ENCODE peak calls at places on chromosomes 5 and 9, in four cellular contexts. D is lung, S is adrenal gland, G is Calu3. K is an unnamed sample.

GRCh38 chr5:83724001-83724400 is 3.3 kb upstream of the HAPLN1 start:
- DNase-seq in D (no peak), S (no peak), G (no peak), K (no peak)

GRCh38 chr5:54217826-54218503 is 92.4 kb downstream of the ARL15 start:
- DNase-seq in D (no peak), S (peak; percentile 68), G (peak; percentile 54), K (peak; percentile 17)

GRCh38 chr5:177171961-177172360 is 38.4 kb downstream of the NSD1 start:
- DNase-seq in D (no peak), S (no peak), G (no peak), K (no peak)

GRCh38 chr5:1542011-1542410 is 18.3 kb upstream of the LPCAT1 start:
- DNase-seq in D (peak; percentile 20), S (peak; percentile 23), G (no peak), K (no peak)

GRCh38 chr5:41252036-41252435 is 38.7 kb upstream of the C6 start:
- DNase-seq in D (no peak), S (no peak), G (no peak), K (no peak)

GRCh38 chr9:89738137-89738932 is 133.5 kb downstream of the GADD45G start:
- DNase-seq in D (no peak), S (no peak), G (no peak), K (no peak)

GRCh38 chr9:35237303-35237702 is 75.5 kb downstream of the UNC13B start:
- DNase-seq in D (peak; percentile 72), S (no peak), G (peak; percentile 34), K (no peak)

GRCh38 chr5:2579126-2579525 is 172.4 kb downstream of the IRX2 start:
- DNase-seq in D (no peak), S (no peak), G (no peak), K (no peak)

GRCh38 chr5:116571568-116572321 is 2.9 kb downstream of the SEMA6A start:
- DNase-seq in D (no peak), S (peak; percentile 57), G (peak; percentile 43), K (no peak)

GRCh38 chr9:106771618-106772017 is 91.3 kb upstream of the ZNF462 start:
- DNase-seq in D (no peak), S (peak; percentile 64), G (no peak), K (no peak)

GRCh38 chr5:149733129-149733900 is 3.2 kb downstream of the PPARGC1B start:
- DNase-seq in D (no peak), S (no peak), G (no peak), K (no peak)

GRCh38 chr5:66113160-66113559 is 30.9 kb upstream of the SREK1 start:
- DNase-seq in D (no peak), S (no peak), G (peak; percentile 10), K (no peak)

GRCh38 chr5:138448481-138449398 is 9.9 kb downstream of the REEP2 start:
- DNase-seq in D (no peak), S (no peak), G (no peak), K (no peak)

GRCh38 chr9:79254900-79255651 is 316.7 kb upstream of the TLE4 start:
- DNase-seq in D (no peak), S (no peak), G (no peak), K (no peak)

GRCh38 chr9:76911971-76912370 is 6.1 kb upstream of the PRUNE2 start:
- DNase-seq in D (no peak), S (no peak), G (no peak), K (no peak)

GRCh38 chr5:123659495-123659894 is 147.5 kb downstream of the CSNK1G3 start:
- DNase-seq in D (no peak), S (no peak), G (no peak), K (no peak)

GRCh38 chr5:168853972-168854371 is 274.8 kb upstream of the PANK3 start:
- DNase-seq in D (no peak), S (no peak), G (no peak), K (no peak)

GRCh38 chr9:116190997-116191396 is 37.4 kb downstream of the PAPPA start:
- DNase-seq in D (no peak), S (no peak), G (no peak), K (no peak)

GRCh38 chr5:90949469-90950358 is 391.1 kb downstream of the ADGRV1 start:
- DNase-seq in D (no peak), S (no peak), G (peak; percentile 11), K (no peak)

GRCh38 chr5:159175547-159175946 is 33.8 kb downstream of the RNF145 start:
- DNase-seq in D (no peak), S (no peak), G (no peak), K (no peak)

GRCh38 chr5:97979740-97980139 is 793.7 kb upstream of the RGMB start:
- DNase-seq in D (no peak), S (no peak), G (no peak), K (no peak)

GRCh38 chr5:142225141-142225540 is 99.7 kb downstream of the SPRY4 start:
- DNase-seq in D (no peak), S (no peak), G (no peak), K (no peak)

GRCh38 chr9:34145165-34145564 is 18.7 kb upstream of the DCAF12 start:
- DNase-seq in D (no peak), S (peak; percentile 76), G (no peak), K (no peak)

GRCh38 chr5:107794731-107795130 is 124.0 kb upstream of the EFNA5 start:
- DNase-seq in D (no peak), S (peak; percentile 76), G (no peak), K (no peak)

GRCh38 chr9:98913044-98913443 is 30.7 kb upstream of the COL15A1 start:
- DNase-seq in D (no peak), S (no peak), G (no peak), K (no peak)

GRCh38 chr9:98916660-98917059 is 27.0 kb upstream of the COL15A1 start:
- DNase-seq in D (no peak), S (peak; percentile 80), G (no peak), K (no peak)

GRCh38 chr9:98915599-98915998 is 28.1 kb upstream of the COL15A1 start:
- DNase-seq in D (no peak), S (no peak), G (no peak), K (no peak)

GRCh38 chr9:98912450-98912849 is 31.3 kb upstream of the COL15A1 start:
- DNase-seq in D (no peak), S (no peak), G (no peak), K (no peak)

GRCh38 chr9:98913705-98914104 is 30.0 kb upstream of the COL15A1 start:
- DNase-seq in D (no peak), S (no peak), G (no peak), K (no peak)
- TF ChIP-seq CTCF in D (no peak), S (no peak), G (no peak), K (no peak)

GRCh38 chr9:136856541-136857141 is 4.5 kb downstream of the MAMDC4 start:
- DNase-seq in D (no peak), S (peak; percentile 51), G (no peak), K (no peak)
- TF ChIP-seq CTCF in D (no peak), S (no peak), G (peak; percentile 21), K (no peak)

GRCh38 chr5:120463991-120464626 is at the start of gene PRR16:
- DNase-seq in D (no peak), S (no peak), G (peak; percentile 80), K (peak; percentile 64)
- TF ChIP-seq CTCF in D (no peak), S (peak; percentile 45), G (peak; percentile 13), K (peak; percentile 25)

GRCh38 chr9:128921881-128922763 is 1.3 kb downstream of the PHYHD1 start:
- DNase-seq in D (peak; percentile 70), S (peak; percentile 70), G (no peak), K (no peak)
- TF ChIP-seq CTCF in D (no peak), S (peak; percentile 24), G (no peak), K (no peak)

GRCh38 chr5:15501057-15501791 is 1.2 kb downstream of the FBXL7 start:
- DNase-seq in D (no peak), S (peak; percentile 80), G (no peak), K (no peak)
- TF ChIP-seq CTCF in D (no peak), S (peak; percentile 33), G (no peak), K (no peak)